ENCODE peak calls at places on chromosomes 2 and 18, in four cellular contexts. W is fibroblast of pulmonary artery, C is iris pigment epithelial cell, A is NCI-H1092 treated with DMSO at 0.1 percent for 48 hours. G is an unnamed sample.
A peak's percentile ranks its signal among the peaks of the same experiment; 100 is the strongest.

GRCh38 chr2:219554369-219554768 is 10.5 kb downstream of the TMEM198 start:
- DNase-seq in W (no peak), C (no peak), A (no peak), G (no peak)

GRCh38 chr2:212905640-212906201 is 245.7 kb downstream of the IKZF2 start:
- DNase-seq in W (peak; percentile 82), C (peak; percentile 91), A (peak; percentile 56), G (peak; percentile 35)

GRCh38 chr2:111975053-111975552 is 76.7 kb downstream of the MERTK start:
- DNase-seq in W (peak; percentile 64), C (peak; percentile 94), A (no peak), G (no peak)

GRCh38 chr2:170369894-170370293 is 191.9 kb downstream of the MYO3B start:
- DNase-seq in W (peak; percentile 41), C (peak; percentile 26), A (peak; percentile 6), G (no peak)

GRCh38 chr18:48542513-48543181 is 3.8 kb downstream of the CTIF start:
- DNase-seq in W (no peak), C (no peak), A (no peak), G (no peak)

GRCh38 chr2:62568074-62568473 is 62.1 kb upstream of the TMEM17 start:
- DNase-seq in W (no peak), C (no peak), A (no peak), G (no peak)

GRCh38 chr2:15935675-15936074 is 4.7 kb upstream of the MYCN start:
- DNase-seq in W (no peak), C (no peak), A (no peak), G (no peak)

GRCh38 chr18:35005963-35006577 is 35.1 kb upstream of the MAPRE2 start:
- DNase-seq in W (peak; percentile 87), C (peak; percentile 67), A (peak; percentile 68), G (no peak)

GRCh38 chr18:34121157-34121807 is 103.4 kb downstream of the NOL4 start:
- DNase-seq in W (peak; percentile 28), C (peak; percentile 28), A (peak; percentile 30), G (no peak)

GRCh38 chr2:128311216-128311754 is 7.4 kb downstream of the HS6ST1 start:
- DNase-seq in W (no peak), C (no peak), A (no peak), G (no peak)

GRCh38 chr2:84865181-84865783 is 15.6 kb downstream of the TRABD2A start:
- DNase-seq in W (peak; percentile 55), C (peak; percentile 34), A (no peak), G (no peak)

GRCh38 chr18:12279781-12280531 is 25.8 kb downstream of the CIDEA start:
- DNase-seq in W (no peak), C (no peak), A (no peak), G (no peak)

GRCh38 chr2:96876036-96876810 is 6.3 kb upstream of the SEMA4C start:
- DNase-seq in W (no peak), C (peak; percentile 44), A (no peak), G (no peak)

GRCh38 chr2:101781326-101781725 is 83.8 kb downstream of the MAP4K4 start:
- DNase-seq in W (no peak), C (no peak), A (no peak), G (no peak)

GRCh38 chr2:140880573-140880972 is 1250.2 kb downstream of the LRP1B start:
- DNase-seq in W (no peak), C (peak; percentile 71), A (no peak), G (no peak)

GRCh38 chr18:45670281-45670962 is 53.6 kb upstream of the SLC14A1 start:
- DNase-seq in W (peak; percentile 73), C (peak; percentile 61), A (no peak), G (no peak)

GRCh38 chr2:36294290-36294689 is 61.3 kb upstream of the CRIM1 start:
- DNase-seq in W (no peak), C (no peak), A (no peak), G (no peak)

GRCh38 chr2:51103205-51103604 is 71.3 kb upstream of the NRXN1 start:
- DNase-seq in W (peak; percentile 29), C (peak; percentile 55), A (no peak), G (peak; percentile 7)

GRCh38 chr2:85989288-85989865 is 100.6 kb upstream of the ST3GAL5 start:
- DNase-seq in W (no peak), C (no peak), A (no peak), G (no peak)

GRCh38 chr18:23853448-23854210 is 160.9 kb upstream of the TTC39C start:
- DNase-seq in W (no peak), C (no peak), A (no peak), G (no peak)